ENCODE peak calls at places on chromosomes 1 and 21, in eight cellular contexts. W is AG10803; H is dorsolateral prefrontal cortex; Q is stimulated activated CD4-positive, alpha-beta T cell treated with anti-CD3 and anti-CD28 coated beads, Interleukin-1b, Interleukin-23, amount 100 ng/mL, for 48 hours; O is GM12865; T is NAMALWA; D is tibial nerve; K is retina. B is an unnamed sample.

GRCh38 chr1:145720556-145720877 is 1.2 kb downstream of the CD160 start:
- DNase-seq in W (peak; percentile 87), H (no peak), Q (no peak), O (no peak), T (no peak), D (no peak), K (no peak), B (no peak)

GRCh38 chr1:158998781-158999161 is 10.9 kb upstream of the IFI16 start:
- DNase-seq in W (peak; percentile 65), H (no peak), Q (no peak), O (peak; percentile 82), T (peak; percentile 90), D (peak; percentile 54), K (peak; percentile 90), B (peak; percentile 87)

GRCh38 chr1:202107321-202107761 is 15.4 kb upstream of the GPR37L1 start:
- DNase-seq in W (no peak), H (no peak), Q (no peak), O (no peak), T (no peak), D (no peak), K (no peak), B (no peak)

GRCh38 chr1:36321119-36321951 is 2.1 kb downstream of the EVA1B start:
- DNase-seq in W (peak; percentile 96), H (no peak), Q (no peak), O (peak; percentile 19), T (no peak), D (peak; percentile 73), K (peak; percentile 89), B (no peak)

GRCh38 chr21:27246741-27247140 is 279.9 kb upstream of the ADAMTS5 start:
- DNase-seq in W (peak; percentile 32), H (no peak), Q (no peak), O (no peak), T (no peak), D (no peak), K (no peak), B (no peak)

GRCh38 chr1:161071886-161072371 is 2.2 kb upstream of the ARHGAP30 start:
- DNase-seq in W (peak; percentile 72), H (no peak), Q (peak; percentile 43), O (peak; percentile 79), T (peak; percentile 74), D (no peak), K (peak; percentile 22), B (peak; percentile 60)

GRCh38 chr1:1254667-1254998 is 8.1 kb upstream of the C1QTNF12 start:
- DNase-seq in W (no peak), H (no peak), Q (no peak), O (no peak), T (no peak), D (no peak), K (no peak), B (no peak)

GRCh38 chr1:201970334-201971159 is 11.9 kb upstream of the RNPEP start:
- DNase-seq in W (peak; percentile 43), H (peak; percentile 69), Q (no peak), O (no peak), T (no peak), D (no peak), K (no peak), B (no peak)

GRCh38 chr21:42324896-42325295 is 9.7 kb upstream of the TFF3 start:
- DNase-seq in W (no peak), H (no peak), Q (no peak), O (no peak), T (no peak), D (no peak), K (no peak), B (no peak)

GRCh38 chr1:178501705-178502329 is 5.1 kb upstream of the CLEC20A start:
- DNase-seq in W (peak; percentile 50), H (peak; percentile 70), Q (peak; percentile 64), O (peak; percentile 68), T (peak; percentile 79), D (peak; percentile 37), K (peak; percentile 73), B (peak; percentile 71)

GRCh38 chr1:207405814-207406213 is 48.3 kb upstream of the CR2 start:
- DNase-seq in W (no peak), H (no peak), Q (no peak), O (no peak), T (no peak), D (no peak), K (no peak), B (no peak)

GRCh38 chr1:214581785-214582184 is 21.2 kb upstream of the CENPF start:
- DNase-seq in W (peak; percentile 96), H (no peak), Q (no peak), O (no peak), T (no peak), D (no peak), K (no peak), B (no peak)